ENCODE peak calls at places on chromosomes 1 and 21, in ten cellular contexts. One of them, this sample, is unnamed.

GRCh38 chr21:42218836-42219605 is at the start of gene ABCG1:
- DNase-seq in IMR-90: peak
- DNase-seq in lower leg skin: peak
- DNase-seq in body of pancreas: peak
- DNase-seq in CD8-positive, alpha-beta T cell: no peak
- DNase-seq in HFFc6: no peak
- DNase-seq in right lobe of liver: peak
- DNase-seq in astrocyte of the spinal cord: no peak
- DNase-seq in BJ: no peak
- DNase-seq in esophagus muscularis mucosa: no peak
- DNase-seq in this sample: peak

GRCh38 chr1:227994632-227995300 is 12.0 kb upstream of the WNT3A start:
- DNase-seq in IMR-90: no peak
- DNase-seq in lower leg skin: peak
- DNase-seq in body of pancreas: no peak
- DNase-seq in CD8-positive, alpha-beta T cell: no peak
- DNase-seq in HFFc6: no peak
- DNase-seq in right lobe of liver: no peak
- DNase-seq in astrocyte of the spinal cord: no peak
- DNase-seq in BJ: no peak
- DNase-seq in esophagus muscularis mucosa: peak
- DNase-seq in this sample: no peak

GRCh38 chr1:153768316-153769126 is 6.7 kb upstream of the SLC27A3 start:
- DNase-seq in IMR-90: no peak
- DNase-seq in lower leg skin: no peak
- DNase-seq in body of pancreas: peak
- DNase-seq in CD8-positive, alpha-beta T cell: no peak
- DNase-seq in HFFc6: no peak
- DNase-seq in right lobe of liver: peak
- DNase-seq in astrocyte of the spinal cord: no peak
- DNase-seq in BJ: no peak
- DNase-seq in esophagus muscularis mucosa: no peak
- DNase-seq in this sample: no peak

GRCh38 chr1:19412654-19413053 is 72.7 kb downstream of the CAPZB start:
- DNase-seq in IMR-90: no peak
- DNase-seq in lower leg skin: no peak
- DNase-seq in body of pancreas: no peak
- DNase-seq in CD8-positive, alpha-beta T cell: no peak
- DNase-seq in HFFc6: no peak
- DNase-seq in right lobe of liver: no peak
- DNase-seq in astrocyte of the spinal cord: no peak
- DNase-seq in BJ: no peak
- DNase-seq in esophagus muscularis mucosa: no peak
- DNase-seq in this sample: no peak

GRCh38 chr1:79847715-79848114 is 841.2 kb upstream of the ADGRL4 start:
- DNase-seq in IMR-90: no peak
- DNase-seq in lower leg skin: no peak
- DNase-seq in body of pancreas: no peak
- DNase-seq in CD8-positive, alpha-beta T cell: no peak
- DNase-seq in HFFc6: no peak
- DNase-seq in right lobe of liver: no peak
- DNase-seq in astrocyte of the spinal cord: no peak
- DNase-seq in BJ: no peak
- DNase-seq in esophagus muscularis mucosa: no peak
- DNase-seq in this sample: no peak

GRCh38 chr1:207925210-207925609 is 14.3 kb upstream of the CD34 start:
- DNase-seq in IMR-90: no peak
- DNase-seq in lower leg skin: peak
- DNase-seq in body of pancreas: no peak
- DNase-seq in CD8-positive, alpha-beta T cell: no peak
- DNase-seq in HFFc6: no peak
- DNase-seq in right lobe of liver: no peak
- DNase-seq in astrocyte of the spinal cord: peak
- DNase-seq in BJ: no peak
- DNase-seq in esophagus muscularis mucosa: no peak
- DNase-seq in this sample: no peak

GRCh38 chr1:221449194-221449593 is 292.7 kb downstream of the DUSP10 start:
- DNase-seq in IMR-90: no peak
- DNase-seq in lower leg skin: no peak
- DNase-seq in body of pancreas: no peak
- DNase-seq in CD8-positive, alpha-beta T cell: no peak
- DNase-seq in HFFc6: no peak
- DNase-seq in right lobe of liver: no peak
- DNase-seq in astrocyte of the spinal cord: no peak
- DNase-seq in BJ: no peak
- DNase-seq in esophagus muscularis mucosa: no peak
- DNase-seq in this sample: no peak

GRCh38 chr1:112325504-112325903 is 70.5 kb upstream of the CTTNBP2NL start:
- DNase-seq in IMR-90: no peak
- DNase-seq in lower leg skin: no peak
- DNase-seq in body of pancreas: no peak
- DNase-seq in CD8-positive, alpha-beta T cell: no peak
- DNase-seq in HFFc6: no peak
- DNase-seq in right lobe of liver: no peak
- DNase-seq in astrocyte of the spinal cord: no peak
- DNase-seq in BJ: no peak
- DNase-seq in esophagus muscularis mucosa: no peak
- DNase-seq in this sample: no peak

DNA sequence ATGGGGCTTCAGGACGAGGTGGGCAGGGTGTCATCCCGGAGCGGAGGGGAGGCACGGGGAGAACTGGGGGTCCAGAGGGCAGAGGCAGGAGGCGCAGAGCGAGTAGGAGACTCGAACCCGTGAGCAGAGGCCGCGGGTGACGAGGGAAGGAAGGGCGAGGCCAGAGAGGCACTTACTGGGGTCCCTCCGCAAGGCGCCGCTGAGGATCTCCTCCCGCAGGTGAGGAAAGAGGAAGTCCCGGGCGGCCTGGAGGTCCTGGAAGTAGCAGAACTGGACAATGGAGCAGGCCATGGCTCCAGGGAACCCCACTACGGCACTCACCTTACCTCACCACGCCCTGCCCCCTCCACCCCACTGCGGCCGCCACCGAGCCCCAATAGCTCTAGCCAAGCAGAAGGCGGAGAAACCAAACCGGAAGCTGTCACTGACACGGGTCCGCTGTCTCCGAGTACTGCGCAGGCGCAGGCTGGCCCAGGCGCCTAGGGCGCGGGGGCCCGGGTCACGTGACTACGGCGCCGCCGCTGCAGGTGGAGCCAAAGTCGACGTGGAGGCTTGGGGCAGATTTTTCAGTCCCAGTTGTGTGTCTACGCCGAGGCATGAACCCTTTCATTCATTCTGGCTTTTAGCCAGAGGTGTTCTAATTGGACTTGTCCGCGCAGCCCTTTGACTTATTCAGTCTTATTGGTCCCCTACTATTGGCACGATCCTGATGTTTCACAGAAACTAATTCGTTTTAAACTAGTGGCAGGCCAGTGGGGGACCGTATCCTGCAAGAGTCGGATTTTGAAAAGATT is at the start of gene RAB3GAP2:
- DNase-seq in IMR-90: peak
- DNase-seq in lower leg skin: peak
- DNase-seq in body of pancreas: peak
- DNase-seq in CD8-positive, alpha-beta T cell: peak
- DNase-seq in HFFc6: peak
- DNase-seq in right lobe of liver: peak
- DNase-seq in astrocyte of the spinal cord: peak
- DNase-seq in BJ: peak
- DNase-seq in esophagus muscularis mucosa: peak
- DNase-seq in this sample: peak
- TF ChIP-seq CTCF in IMR-90: no peak
- TF ChIP-seq CTCF in lower leg skin: no peak
- TF ChIP-seq CTCF in body of pancreas: no peak
- TF ChIP-seq CTCF in CD8-positive, alpha-beta T cell: no peak
- TF ChIP-seq CTCF in HFFc6: no peak
- TF ChIP-seq CTCF in right lobe of liver: no peak
- TF ChIP-seq CTCF in astrocyte of the spinal cord: no peak
- TF ChIP-seq CTCF in BJ: no peak
- TF ChIP-seq CTCF in esophagus muscularis mucosa: no peak
- TF ChIP-seq CTCF in this sample: no peak

GRCh38 chr1:96541491-96541890 is 180.1 kb upstream of the PTBP2 start:
- DNase-seq in IMR-90: no peak
- DNase-seq in lower leg skin: no peak
- DNase-seq in body of pancreas: no peak
- DNase-seq in CD8-positive, alpha-beta T cell: no peak
- DNase-seq in HFFc6: no peak
- DNase-seq in right lobe of liver: no peak
- DNase-seq in astrocyte of the spinal cord: no peak
- DNase-seq in BJ: no peak
- DNase-seq in esophagus muscularis mucosa: no peak
- DNase-seq in this sample: no peak

GRCh38 chr1:96533820-96534219 is 187.8 kb upstream of the PTBP2 start:
- DNase-seq in IMR-90: no peak
- DNase-seq in lower leg skin: no peak
- DNase-seq in body of pancreas: no peak
- DNase-seq in CD8-positive, alpha-beta T cell: no peak
- DNase-seq in HFFc6: no peak
- DNase-seq in right lobe of liver: no peak
- DNase-seq in astrocyte of the spinal cord: no peak
- DNase-seq in BJ: no peak
- DNase-seq in esophagus muscularis mucosa: no peak
- DNase-seq in this sample: no peak

GRCh38 chr1:96538883-96539282 is 182.7 kb upstream of the PTBP2 start:
- DNase-seq in IMR-90: peak
- DNase-seq in lower leg skin: no peak
- DNase-seq in body of pancreas: peak
- DNase-seq in CD8-positive, alpha-beta T cell: no peak
- DNase-seq in HFFc6: peak
- DNase-seq in right lobe of liver: no peak
- DNase-seq in astrocyte of the spinal cord: peak
- DNase-seq in BJ: peak
- DNase-seq in esophagus muscularis mucosa: no peak
- DNase-seq in this sample: no peak

GRCh38 chr1:96536576-96536975 is 185.0 kb upstream of the PTBP2 start:
- DNase-seq in IMR-90: no peak
- DNase-seq in lower leg skin: no peak
- DNase-seq in body of pancreas: no peak
- DNase-seq in CD8-positive, alpha-beta T cell: no peak
- DNase-seq in HFFc6: no peak
- DNase-seq in right lobe of liver: no peak
- DNase-seq in astrocyte of the spinal cord: no peak
- DNase-seq in BJ: no peak
- DNase-seq in esophagus muscularis mucosa: no peak
- DNase-seq in this sample: no peak

DNA sequence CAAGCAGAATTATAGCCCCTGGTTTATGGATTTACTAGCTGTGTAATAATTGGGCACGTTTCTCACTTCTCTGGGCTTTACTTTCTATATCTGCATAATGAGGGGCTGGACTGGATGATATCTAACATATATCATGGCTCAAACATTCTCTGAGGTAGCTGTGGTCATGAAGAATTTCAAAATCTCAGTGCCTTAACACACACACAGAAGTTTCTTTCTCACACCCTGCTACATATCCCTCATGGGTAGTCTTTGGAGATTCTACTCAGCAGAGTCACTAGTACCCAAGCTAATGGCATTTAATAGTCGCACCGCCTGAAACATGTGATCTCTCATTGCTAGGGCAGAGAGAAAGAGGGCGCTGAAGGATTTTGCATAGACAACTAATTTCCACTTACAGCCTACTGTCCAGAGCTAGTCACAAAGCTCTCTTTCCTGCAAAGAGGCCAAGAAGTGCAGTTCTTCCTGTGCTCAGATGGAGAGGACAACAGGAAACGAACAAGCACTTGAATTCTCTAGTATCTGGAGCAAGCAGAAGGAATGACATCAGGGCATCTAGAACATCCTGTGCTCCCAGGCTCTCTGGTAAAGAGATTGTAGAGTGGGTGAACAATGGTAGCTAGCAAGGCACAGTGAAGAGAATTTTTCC is 183.5 kb upstream of the PTBP2 start:
- DNase-seq in IMR-90: peak
- DNase-seq in lower leg skin: no peak
- DNase-seq in body of pancreas: peak
- DNase-seq in CD8-positive, alpha-beta T cell: no peak
- DNase-seq in HFFc6: peak
- DNase-seq in right lobe of liver: no peak
- DNase-seq in astrocyte of the spinal cord: peak
- DNase-seq in BJ: no peak
- DNase-seq in esophagus muscularis mucosa: no peak
- DNase-seq in this sample: no peak
- TF ChIP-seq CTCF in IMR-90: no peak
- TF ChIP-seq CTCF in lower leg skin: no peak
- TF ChIP-seq CTCF in body of pancreas: no peak
- TF ChIP-seq CTCF in CD8-positive, alpha-beta T cell: no peak
- TF ChIP-seq CTCF in HFFc6: peak
- TF ChIP-seq CTCF in right lobe of liver: peak
- TF ChIP-seq CTCF in astrocyte of the spinal cord: no peak
- TF ChIP-seq CTCF in BJ: peak
- TF ChIP-seq CTCF in esophagus muscularis mucosa: peak
- TF ChIP-seq CTCF in this sample: peak

GRCh38 chr1:166975361-166976129 is at the start of gene ILDR2:
- DNase-seq in IMR-90: peak
- DNase-seq in lower leg skin: peak
- DNase-seq in body of pancreas: peak
- DNase-seq in CD8-positive, alpha-beta T cell: peak
- DNase-seq in HFFc6: no peak
- DNase-seq in right lobe of liver: peak
- DNase-seq in astrocyte of the spinal cord: peak
- DNase-seq in BJ: no peak
- DNase-seq in esophagus muscularis mucosa: peak
- DNase-seq in this sample: peak
- TF ChIP-seq CTCF in IMR-90: peak
- TF ChIP-seq CTCF in lower leg skin: no peak
- TF ChIP-seq CTCF in body of pancreas: no peak
- TF ChIP-seq CTCF in CD8-positive, alpha-beta T cell: no peak
- TF ChIP-seq CTCF in HFFc6: no peak
- TF ChIP-seq CTCF in right lobe of liver: peak
- TF ChIP-seq CTCF in astrocyte of the spinal cord: no peak
- TF ChIP-seq CTCF in BJ: no peak
- TF ChIP-seq CTCF in esophagus muscularis mucosa: no peak
- TF ChIP-seq CTCF in this sample: no peak

GRCh38 chr1:192768463-192768862 is 40.4 kb upstream of the RGS2 start:
- DNase-seq in IMR-90: no peak
- DNase-seq in lower leg skin: no peak
- DNase-seq in body of pancreas: no peak
- DNase-seq in CD8-positive, alpha-beta T cell: no peak
- DNase-seq in HFFc6: no peak
- DNase-seq in right lobe of liver: no peak
- DNase-seq in astrocyte of the spinal cord: no peak
- DNase-seq in BJ: no peak
- DNase-seq in esophagus muscularis mucosa: no peak
- DNase-seq in this sample: no peak

GRCh38 chr1:192764675-192765074 is 44.2 kb upstream of the RGS2 start:
- DNase-seq in IMR-90: no peak
- DNase-seq in lower leg skin: no peak
- DNase-seq in body of pancreas: no peak
- DNase-seq in CD8-positive, alpha-beta T cell: no peak
- DNase-seq in HFFc6: no peak
- DNase-seq in right lobe of liver: no peak
- DNase-seq in astrocyte of the spinal cord: no peak
- DNase-seq in BJ: no peak
- DNase-seq in esophagus muscularis mucosa: no peak
- DNase-seq in this sample: no peak

GRCh38 chr1:192767798-192768197 is 41.0 kb upstream of the RGS2 start:
- DNase-seq in IMR-90: no peak
- DNase-seq in lower leg skin: no peak
- DNase-seq in body of pancreas: no peak
- DNase-seq in CD8-positive, alpha-beta T cell: no peak
- DNase-seq in HFFc6: no peak
- DNase-seq in right lobe of liver: no peak
- DNase-seq in astrocyte of the spinal cord: no peak
- DNase-seq in BJ: no peak
- DNase-seq in esophagus muscularis mucosa: no peak
- DNase-seq in this sample: no peak

GRCh38 chr1:192766009-192766625 is 42.7 kb upstream of the RGS2 start:
- DNase-seq in IMR-90: peak
- DNase-seq in lower leg skin: no peak
- DNase-seq in body of pancreas: no peak
- DNase-seq in CD8-positive, alpha-beta T cell: no peak
- DNase-seq in HFFc6: peak
- DNase-seq in right lobe of liver: no peak
- DNase-seq in astrocyte of the spinal cord: no peak
- DNase-seq in BJ: no peak
- DNase-seq in esophagus muscularis mucosa: no peak
- DNase-seq in this sample: no peak

DNA sequence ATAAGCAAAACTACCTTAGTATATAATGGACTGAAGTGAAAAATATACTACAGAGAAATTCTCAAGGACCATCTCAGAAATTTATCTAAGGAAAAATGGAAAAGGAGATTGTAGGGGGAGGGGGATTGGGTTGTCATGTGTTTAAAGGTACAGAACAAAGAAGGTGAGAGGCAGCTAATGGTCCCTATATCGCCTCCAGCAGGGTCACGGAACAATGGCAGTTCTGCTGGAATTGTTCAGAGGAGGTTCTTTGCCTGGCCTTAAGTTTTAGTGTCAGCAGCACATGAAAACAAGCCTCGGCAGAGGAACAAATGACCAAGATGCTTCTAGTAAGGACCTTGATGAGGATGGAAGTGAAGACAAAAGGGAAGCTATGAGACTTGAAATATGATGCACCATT is 42.0 kb upstream of the RGS2 start:
- DNase-seq in IMR-90: no peak
- DNase-seq in lower leg skin: no peak
- DNase-seq in body of pancreas: no peak
- DNase-seq in CD8-positive, alpha-beta T cell: no peak
- DNase-seq in HFFc6: no peak
- DNase-seq in right lobe of liver: no peak
- DNase-seq in astrocyte of the spinal cord: no peak
- DNase-seq in BJ: no peak
- DNase-seq in esophagus muscularis mucosa: no peak
- DNase-seq in this sample: no peak
- TF ChIP-seq CTCF in IMR-90: peak
- TF ChIP-seq CTCF in lower leg skin: no peak
- TF ChIP-seq CTCF in body of pancreas: no peak
- TF ChIP-seq CTCF in CD8-positive, alpha-beta T cell: no peak
- TF ChIP-seq CTCF in HFFc6: no peak
- TF ChIP-seq CTCF in right lobe of liver: no peak
- TF ChIP-seq CTCF in astrocyte of the spinal cord: no peak
- TF ChIP-seq CTCF in BJ: no peak
- TF ChIP-seq CTCF in esophagus muscularis mucosa: no peak
- TF ChIP-seq CTCF in this sample: no peak